ENCODE peak calls at places on chromosome 1, in four cellular contexts. One of them, this sample, is unnamed.

GRCh38 chr1:65229201-65229600 is 80.1 kb upstream of the DNAJC6 start:
- DNase-seq in iPS DF 19.7: no peak
- DNase-seq in stimulated activated CD4-positive, alpha-beta T cell treated with anti-CD3 and anti-CD28 coated beads, TNF-alpha, amount 100 ng/mL, for 1 hour: no peak
- DNase-seq in NCI-H510A treated with DMSO at 0.1 percent for 48 hours: no peak
- DNase-seq in this sample: no peak

GRCh38 chr1:164519426-164519825 is 39.6 kb upstream of the PBX1 start:
- DNase-seq in iPS DF 19.7: no peak
- DNase-seq in stimulated activated CD4-positive, alpha-beta T cell treated with anti-CD3 and anti-CD28 coated beads, TNF-alpha, amount 100 ng/mL, for 1 hour: no peak
- DNase-seq in NCI-H510A treated with DMSO at 0.1 percent for 48 hours: no peak
- DNase-seq in this sample: no peak

GRCh38 chr1:167746013-167746672 is 24.4 kb downstream of the MPZL1 start:
- DNase-seq in iPS DF 19.7: no peak
- DNase-seq in stimulated activated CD4-positive, alpha-beta T cell treated with anti-CD3 and anti-CD28 coated beads, TNF-alpha, amount 100 ng/mL, for 1 hour: no peak
- DNase-seq in NCI-H510A treated with DMSO at 0.1 percent for 48 hours: no peak
- DNase-seq in this sample: no peak

GRCh38 chr1:26224606-26225005 is 9.4 kb upstream of the CEP85 start:
- DNase-seq in iPS DF 19.7: no peak
- DNase-seq in stimulated activated CD4-positive, alpha-beta T cell treated with anti-CD3 and anti-CD28 coated beads, TNF-alpha, amount 100 ng/mL, for 1 hour: no peak
- DNase-seq in NCI-H510A treated with DMSO at 0.1 percent for 48 hours: no peak
- DNase-seq in this sample: no peak

GRCh38 chr1:226820935-226821718 is 49.3 kb upstream of the PSEN2 start:
- DNase-seq in iPS DF 19.7: no peak
- DNase-seq in stimulated activated CD4-positive, alpha-beta T cell treated with anti-CD3 and anti-CD28 coated beads, TNF-alpha, amount 100 ng/mL, for 1 hour: no peak
- DNase-seq in NCI-H510A treated with DMSO at 0.1 percent for 48 hours: no peak
- DNase-seq in this sample: no peak

GRCh38 chr1:87513971-87514660 is 185.4 kb downstream of the LMO4 start:
- DNase-seq in iPS DF 19.7: no peak
- DNase-seq in stimulated activated CD4-positive, alpha-beta T cell treated with anti-CD3 and anti-CD28 coated beads, TNF-alpha, amount 100 ng/mL, for 1 hour: no peak
- DNase-seq in NCI-H510A treated with DMSO at 0.1 percent for 48 hours: no peak
- DNase-seq in this sample: no peak

GRCh38 chr1:174051956-174052355 is 29.8 kb upstream of the RC3H1 start:
- DNase-seq in iPS DF 19.7: no peak
- DNase-seq in stimulated activated CD4-positive, alpha-beta T cell treated with anti-CD3 and anti-CD28 coated beads, TNF-alpha, amount 100 ng/mL, for 1 hour: no peak
- DNase-seq in NCI-H510A treated with DMSO at 0.1 percent for 48 hours: no peak
- DNase-seq in this sample: no peak

GRCh38 chr1:166283600-166283999 is 116.8 kb upstream of the FAM78B start:
- DNase-seq in iPS DF 19.7: no peak
- DNase-seq in stimulated activated CD4-positive, alpha-beta T cell treated with anti-CD3 and anti-CD28 coated beads, TNF-alpha, amount 100 ng/mL, for 1 hour: no peak
- DNase-seq in NCI-H510A treated with DMSO at 0.1 percent for 48 hours: no peak
- DNase-seq in this sample: no peak

GRCh38 chr1:180680558-180681144 is 48.8 kb downstream of the XPR1 start:
- DNase-seq in iPS DF 19.7: no peak
- DNase-seq in stimulated activated CD4-positive, alpha-beta T cell treated with anti-CD3 and anti-CD28 coated beads, TNF-alpha, amount 100 ng/mL, for 1 hour: no peak
- DNase-seq in NCI-H510A treated with DMSO at 0.1 percent for 48 hours: no peak
- DNase-seq in this sample: no peak

GRCh38 chr1:155309423-155310021 is 856 bp downstream of the FDPS start:
- DNase-seq in iPS DF 19.7: no peak
- DNase-seq in stimulated activated CD4-positive, alpha-beta T cell treated with anti-CD3 and anti-CD28 coated beads, TNF-alpha, amount 100 ng/mL, for 1 hour: no peak
- DNase-seq in NCI-H510A treated with DMSO at 0.1 percent for 48 hours: peak; percentile 33
- DNase-seq in this sample: no peak

GRCh38 chr1:109926662-109927300 is 16.1 kb downstream of the CSF1 start:
- DNase-seq in iPS DF 19.7: no peak
- DNase-seq in stimulated activated CD4-positive, alpha-beta T cell treated with anti-CD3 and anti-CD28 coated beads, TNF-alpha, amount 100 ng/mL, for 1 hour: no peak
- DNase-seq in NCI-H510A treated with DMSO at 0.1 percent for 48 hours: no peak
- DNase-seq in this sample: no peak

GRCh38 chr1:230334447-230334837 is 91.7 kb downstream of the PGBD5 start:
- DNase-seq in iPS DF 19.7: no peak
- DNase-seq in stimulated activated CD4-positive, alpha-beta T cell treated with anti-CD3 and anti-CD28 coated beads, TNF-alpha, amount 100 ng/mL, for 1 hour: no peak
- DNase-seq in NCI-H510A treated with DMSO at 0.1 percent for 48 hours: no peak
- DNase-seq in this sample: no peak

GRCh38 chr1:168362991-168363390 is 82.3 kb downstream of the TBX19 start:
- DNase-seq in iPS DF 19.7: no peak
- DNase-seq in stimulated activated CD4-positive, alpha-beta T cell treated with anti-CD3 and anti-CD28 coated beads, TNF-alpha, amount 100 ng/mL, for 1 hour: no peak
- DNase-seq in NCI-H510A treated with DMSO at 0.1 percent for 48 hours: no peak
- DNase-seq in this sample: peak; percentile 22

GRCh38 chr1:19866758-19867157 is 15.4 kb upstream of the OTUD3 start:
- DNase-seq in iPS DF 19.7: no peak
- DNase-seq in stimulated activated CD4-positive, alpha-beta T cell treated with anti-CD3 and anti-CD28 coated beads, TNF-alpha, amount 100 ng/mL, for 1 hour: no peak
- DNase-seq in NCI-H510A treated with DMSO at 0.1 percent for 48 hours: no peak
- DNase-seq in this sample: no peak

GRCh38 chr1:186659946-186660472 is 20.2 kb downstream of the PTGS2 start:
- DNase-seq in iPS DF 19.7: no peak
- DNase-seq in stimulated activated CD4-positive, alpha-beta T cell treated with anti-CD3 and anti-CD28 coated beads, TNF-alpha, amount 100 ng/mL, for 1 hour: no peak
- DNase-seq in NCI-H510A treated with DMSO at 0.1 percent for 48 hours: no peak
- DNase-seq in this sample: no peak

GRCh38 chr1:115089443-115090340 is at the start of gene TSPAN2:
- DNase-seq in iPS DF 19.7: peak; percentile 80
- DNase-seq in stimulated activated CD4-positive, alpha-beta T cell treated with anti-CD3 and anti-CD28 coated beads, TNF-alpha, amount 100 ng/mL, for 1 hour: peak; percentile 33
- DNase-seq in NCI-H510A treated with DMSO at 0.1 percent for 48 hours: peak; percentile 71
- DNase-seq in this sample: no peak

GRCh38 chr1:20047058-20047457 is 22.9 kb upstream of the PLA2G5 start:
- DNase-seq in iPS DF 19.7: no peak
- DNase-seq in stimulated activated CD4-positive, alpha-beta T cell treated with anti-CD3 and anti-CD28 coated beads, TNF-alpha, amount 100 ng/mL, for 1 hour: no peak
- DNase-seq in NCI-H510A treated with DMSO at 0.1 percent for 48 hours: no peak
- DNase-seq in this sample: no peak

GRCh38 chr1:155120253-155120652 is 7.4 kb upstream of the EFNA1 start:
- DNase-seq in iPS DF 19.7: no peak
- DNase-seq in stimulated activated CD4-positive, alpha-beta T cell treated with anti-CD3 and anti-CD28 coated beads, TNF-alpha, amount 100 ng/mL, for 1 hour: no peak
- DNase-seq in NCI-H510A treated with DMSO at 0.1 percent for 48 hours: no peak
- DNase-seq in this sample: no peak

GRCh38 chr1:184973308-184974085 is 811 bp downstream of the NIBAN1 start:
- DNase-seq in iPS DF 19.7: no peak
- DNase-seq in stimulated activated CD4-positive, alpha-beta T cell treated with anti-CD3 and anti-CD28 coated beads, TNF-alpha, amount 100 ng/mL, for 1 hour: peak; percentile 5
- DNase-seq in NCI-H510A treated with DMSO at 0.1 percent for 48 hours: peak; percentile 34
- DNase-seq in this sample: peak; percentile 21

GRCh38 chr1:177928194-177928593 is 41.7 kb downstream of the SEC16B start:
- DNase-seq in iPS DF 19.7: no peak
- DNase-seq in stimulated activated CD4-positive, alpha-beta T cell treated with anti-CD3 and anti-CD28 coated beads, TNF-alpha, amount 100 ng/mL, for 1 hour: no peak
- DNase-seq in NCI-H510A treated with DMSO at 0.1 percent for 48 hours: no peak
- DNase-seq in this sample: no peak

GRCh38 chr1:154975409-154976205 is 1.1 kb downstream of the CKS1B start:
- DNase-seq in iPS DF 19.7: no peak
- DNase-seq in stimulated activated CD4-positive, alpha-beta T cell treated with anti-CD3 and anti-CD28 coated beads, TNF-alpha, amount 100 ng/mL, for 1 hour: no peak
- DNase-seq in NCI-H510A treated with DMSO at 0.1 percent for 48 hours: no peak
- DNase-seq in this sample: no peak

GRCh38 chr1:157181790-157182189 is 43.6 kb upstream of the ETV3 start:
- DNase-seq in iPS DF 19.7: no peak
- DNase-seq in stimulated activated CD4-positive, alpha-beta T cell treated with anti-CD3 and anti-CD28 coated beads, TNF-alpha, amount 100 ng/mL, for 1 hour: no peak
- DNase-seq in NCI-H510A treated with DMSO at 0.1 percent for 48 hours: no peak
- DNase-seq in this sample: no peak

GRCh38 chr1:60727553-60727952 is 354.8 kb upstream of the NFIA start:
- DNase-seq in iPS DF 19.7: no peak
- DNase-seq in stimulated activated CD4-positive, alpha-beta T cell treated with anti-CD3 and anti-CD28 coated beads, TNF-alpha, amount 100 ng/mL, for 1 hour: no peak
- DNase-seq in NCI-H510A treated with DMSO at 0.1 percent for 48 hours: no peak
- DNase-seq in this sample: no peak

GRCh38 chr1:41468082-41468762 is 16.3 kb downstream of the EDN2 start:
- DNase-seq in iPS DF 19.7: no peak
- DNase-seq in stimulated activated CD4-positive, alpha-beta T cell treated with anti-CD3 and anti-CD28 coated beads, TNF-alpha, amount 100 ng/mL, for 1 hour: no peak
- DNase-seq in NCI-H510A treated with DMSO at 0.1 percent for 48 hours: peak; percentile 87
- DNase-seq in this sample: no peak

GRCh38 chr1:64745181-64745985 is 508 bp downstream of the RAVER2 start:
- DNase-seq in iPS DF 19.7: no peak
- DNase-seq in stimulated activated CD4-positive, alpha-beta T cell treated with anti-CD3 and anti-CD28 coated beads, TNF-alpha, amount 100 ng/mL, for 1 hour: no peak
- DNase-seq in NCI-H510A treated with DMSO at 0.1 percent for 48 hours: peak; percentile 75
- DNase-seq in this sample: no peak

GRCh38 chr1:216215169-216215568 is 208.1 kb downstream of the USH2A start:
- DNase-seq in iPS DF 19.7: no peak
- DNase-seq in stimulated activated CD4-positive, alpha-beta T cell treated with anti-CD3 and anti-CD28 coated beads, TNF-alpha, amount 100 ng/mL, for 1 hour: no peak
- DNase-seq in NCI-H510A treated with DMSO at 0.1 percent for 48 hours: no peak
- DNase-seq in this sample: no peak

GRCh38 chr1:177354247-177354646 is 183.5 kb downstream of the BRINP2 start:
- DNase-seq in iPS DF 19.7: no peak
- DNase-seq in stimulated activated CD4-positive, alpha-beta T cell treated with anti-CD3 and anti-CD28 coated beads, TNF-alpha, amount 100 ng/mL, for 1 hour: no peak
- DNase-seq in NCI-H510A treated with DMSO at 0.1 percent for 48 hours: no peak
- DNase-seq in this sample: no peak

GRCh38 chr1:112396668-112397025 is 633 bp downstream of the CTTNBP2NL start:
- DNase-seq in iPS DF 19.7: no peak
- DNase-seq in stimulated activated CD4-positive, alpha-beta T cell treated with anti-CD3 and anti-CD28 coated beads, TNF-alpha, amount 100 ng/mL, for 1 hour: no peak
- DNase-seq in NCI-H510A treated with DMSO at 0.1 percent for 48 hours: no peak
- DNase-seq in this sample: no peak

This sample was measured in activated CD4-positive, CD25-positive, alpha-beta regulatory T cell treated with anti-CD3 and anti-CD28 coated beads, Interleukin-2, amount 50 U/mL, for 16 hours.